ENCODE peak calls at places on chromosomes 6 and 20, in eight cellular contexts. T is uterus; Z is gastrocnemius medialis; A is hepatocyte; E is RWPE1; R is brain microvascular endothelial cell; U is heart left ventricle; B is CD8-positive, alpha-beta T cell. P is an unnamed sample.

GRCh38 chr6:28522594-28523557 is 2.8 kb upstream of the GPX5 start:
- DNase-seq in T (no peak), Z (no peak), A (no peak), E (no peak), R (no peak), U (no peak), B (peak; percentile 31), P (peak; percentile 44)

GRCh38 chr20:39075731-39076130 is 113.6 kb downstream of the DHX35 start:
- DNase-seq in T (no peak), Z (no peak), A (no peak), E (no peak), R (no peak), U (no peak), B (no peak), P (no peak)

GRCh38 chr6:112215901-112216300 is 38.5 kb downstream of the LAMA4 start:
- DNase-seq in T (no peak), Z (no peak), A (no peak), E (no peak), R (no peak), U (no peak), B (no peak), P (no peak)

GRCh38 chr6:29028821-29029220 is 16.2 kb downstream of the OR2W1 start:
- DNase-seq in T (no peak), Z (no peak), A (no peak), E (no peak), R (no peak), U (no peak), B (no peak), P (no peak)

GRCh38 chr6:14074723-14075503 is 42.7 kb upstream of the CD83 start:
- DNase-seq in T (peak; percentile 34), Z (no peak), A (peak; percentile 44), E (peak; percentile 24), R (peak; percentile 16), U (peak; percentile 12), B (no peak), P (no peak)

GRCh38 chr20:23668477-23668951 is 20.3 kb downstream of the CST4 start:
- DNase-seq in T (peak; percentile 33), Z (no peak), A (peak; percentile 82), E (peak; percentile 82), R (peak; percentile 58), U (peak; percentile 54), B (no peak), P (no peak)

GRCh38 chr20:38032585-38033329 is 499 bp downstream of the TTI1 start:
- DNase-seq in T (no peak), Z (peak; percentile 16), A (no peak), E (peak; percentile 25), R (no peak), U (no peak), B (no peak), P (no peak)

GRCh38 chr6:106750146-106750900 is 120.9 kb downstream of the QRSL1 start:
- DNase-seq in T (no peak), Z (no peak), A (no peak), E (no peak), R (no peak), U (no peak), B (no peak), P (no peak)

GRCh38 chr6:166903027-166903426 is 53.3 kb downstream of the RNASET2 start:
- DNase-seq in T (no peak), Z (no peak), A (no peak), E (no peak), R (peak; percentile 63), U (no peak), B (no peak), P (no peak)

GRCh38 chr6:92667843-92668242 is 751.5 kb downstream of the EPHA7 start:
- DNase-seq in T (no peak), Z (no peak), A (no peak), E (no peak), R (no peak), U (peak; percentile 16), B (no peak), P (no peak)

GRCh38 chr6:21279619-21280018 is 313.9 kb upstream of the SOX4 start:
- DNase-seq in T (no peak), Z (no peak), A (no peak), E (no peak), R (no peak), U (no peak), B (no peak), P (no peak)

GRCh38 chr20:34180460-34181108 is 60.6 kb upstream of the ASIP start:
- DNase-seq in T (no peak), Z (no peak), A (no peak), E (no peak), R (no peak), U (no peak), B (no peak), P (no peak)

GRCh38 chr6:168928012-168928411 is 325.6 kb downstream of the THBS2 start:
- DNase-seq in T (no peak), Z (no peak), A (no peak), E (no peak), R (no peak), U (no peak), B (no peak), P (no peak)

GRCh38 chr6:168925671-168926070 is 328.0 kb downstream of the THBS2 start:
- DNase-seq in T (no peak), Z (no peak), A (no peak), E (no peak), R (no peak), U (no peak), B (no peak), P (no peak)

GRCh38 chr6:168929871-168930450 is 323.7 kb downstream of the THBS2 start:
- DNase-seq in T (no peak), Z (no peak), A (no peak), E (no peak), R (no peak), U (no peak), B (no peak), P (no peak)

GRCh38 chr6:168926306-168926705 is 327.3 kb downstream of the THBS2 start:
- DNase-seq in T (no peak), Z (no peak), A (no peak), E (no peak), R (no peak), U (no peak), B (no peak), P (no peak)

DNA sequence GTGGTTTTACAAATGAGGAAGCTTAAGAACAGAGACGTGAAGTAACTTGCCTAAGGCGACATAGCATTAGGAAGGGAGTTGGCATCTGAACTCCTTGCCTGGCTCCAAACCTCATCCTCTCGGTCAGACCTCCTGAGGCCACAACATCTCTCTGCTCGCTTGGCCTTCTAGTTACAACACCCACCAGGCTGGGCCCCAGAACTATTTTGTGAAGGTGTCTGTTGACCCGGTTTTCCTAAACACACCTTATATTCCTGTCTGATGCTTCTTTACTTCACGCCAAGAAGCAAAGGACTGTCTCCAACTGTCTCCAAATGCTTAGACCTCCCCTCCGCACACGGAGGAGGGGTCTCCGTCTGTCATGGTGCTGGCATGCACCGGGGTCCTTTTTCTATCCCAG is 326.6 kb downstream of the THBS2 start:
- DNase-seq in T (no peak), Z (no peak), A (no peak), E (no peak), R (no peak), U (no peak), B (no peak), P (no peak)
- TF ChIP-seq CTCF in T (no peak), Z (no peak), A (no peak), E (no peak), R (no peak), U (no peak), B (no peak), P (no peak)

DNA sequence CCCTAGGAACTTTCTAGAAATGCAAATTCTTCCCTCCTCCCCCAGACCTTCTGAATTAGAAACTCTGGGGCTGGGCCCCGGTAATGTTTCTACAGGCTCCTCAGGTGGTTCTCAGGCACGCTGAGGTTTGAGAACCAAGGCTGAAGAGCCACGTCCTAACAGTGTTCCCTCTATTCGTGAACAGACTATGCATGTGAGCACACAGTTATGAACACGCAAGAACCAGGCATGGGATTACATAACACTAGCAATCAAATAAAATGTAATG is 104.4 kb downstream of the TCP11 start:
- DNase-seq in T (no peak), Z (no peak), A (no peak), E (no peak), R (no peak), U (no peak), B (no peak), P (no peak)
- H3K27ac ChIP-seq in T (no peak overlapping the region), Z (no peak overlapping the region), A (no peak overlapping the region), E (no peak overlapping the region), R (no peak overlapping the region), U (no peak overlapping the region), B (no peak overlapping the region), P (no peak overlapping the region)

DNA sequence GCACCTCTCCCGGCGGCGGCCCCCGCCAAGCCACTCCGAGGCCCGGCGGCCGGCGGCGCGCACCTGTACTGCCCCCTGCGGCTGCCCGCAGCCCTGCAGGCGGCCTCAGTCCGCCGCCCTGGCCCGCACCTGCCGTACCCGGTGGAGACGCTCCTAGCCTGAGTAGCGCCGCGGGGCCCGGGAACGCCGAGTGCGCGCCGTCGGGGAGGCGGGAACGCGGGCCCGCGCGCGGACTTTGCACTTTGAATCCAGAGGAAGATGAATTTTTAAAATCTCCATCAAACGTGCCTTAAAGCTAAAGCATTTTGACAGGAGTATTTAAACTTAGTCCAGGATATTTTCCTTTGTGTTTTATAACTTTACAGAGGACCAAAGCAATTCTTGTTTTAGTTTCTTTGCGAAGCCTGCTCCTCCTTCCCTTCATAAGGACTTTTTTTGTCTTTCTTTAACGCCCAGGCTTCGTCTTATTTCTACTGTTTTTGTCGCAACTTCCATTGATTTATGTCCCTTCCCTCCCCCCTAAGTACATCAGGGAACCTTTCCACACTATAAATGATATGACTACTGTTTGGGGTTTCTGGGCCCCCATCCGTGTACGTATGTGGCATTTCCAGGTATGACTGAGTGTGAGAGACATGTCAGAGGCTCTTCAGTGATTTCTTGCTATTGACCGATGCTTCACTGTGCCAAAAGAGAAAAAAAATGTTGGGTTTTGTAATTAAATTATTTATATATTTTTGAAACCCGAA is 2.0 kb downstream of the FOXQ1 start:
- DNase-seq in T (no peak), Z (no peak), A (peak; percentile 87), E (peak; percentile 50), R (no peak), U (no peak), B (no peak), P (no peak)
- TF ChIP-seq CTCF in T (no peak), Z (peak; percentile 42), A (peak; percentile 43), E (peak; percentile 69), R (peak; percentile 23), U (no peak), B (no peak), P (no peak)

DNA sequence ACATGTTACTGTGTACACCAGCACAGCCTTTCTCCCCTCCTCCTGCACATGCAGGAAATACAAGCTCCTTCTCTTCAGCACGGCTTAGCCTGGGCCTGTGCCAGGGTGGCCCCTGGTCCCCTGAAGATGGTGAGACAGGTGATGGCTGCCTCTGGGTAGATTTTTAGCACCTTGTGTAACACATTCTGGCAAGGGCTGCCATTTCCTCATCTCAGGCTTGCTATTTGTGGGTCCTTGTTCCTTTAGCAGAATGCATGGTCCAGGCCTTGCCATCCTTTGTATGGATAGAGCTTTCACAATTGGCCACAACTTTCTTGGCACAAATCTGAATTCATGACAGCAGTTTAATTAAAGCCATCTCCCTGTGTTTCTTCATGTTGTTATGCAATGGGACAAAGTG is 151.3 kb downstream of the CDC5L start:
- DNase-seq in T (no peak), Z (no peak), A (no peak), E (no peak), R (no peak), U (no peak), B (no peak), P (no peak)
- H3K27ac ChIP-seq in T (no peak overlapping the region), Z (no peak overlapping the region), A (no peak overlapping the region), E (no peak overlapping the region), R (no peak overlapping the region), U (no peak overlapping the region), B (no peak overlapping the region), P (no peak overlapping the region)